ENCODE peak calls at places on chromosomes 7 and 10, in ten cellular contexts. T, L, S, Q, H, D, F, B, J and I are unnamed samples.

GRCh38 chr7:129262333-129262732 is 37.5 kb downstream of the AHCYL2 start:
- DNase-seq in Q (peak; percentile 15), T (no peak), B (no peak), D (no peak), J (no peak), H (no peak), L (no peak), F (no peak), S (no peak), I (no peak)

GRCh38 chr7:836429-836828 is 4.2 kb downstream of the SUN1 start:
- DNase-seq in F (peak; percentile 65), J (no peak), T (no peak), B (no peak), S (peak; percentile 8), H (no peak), D (no peak), L (no peak), Q (peak; percentile 63), I (no peak)

GRCh38 chr7:142188159-142188558 is 69.7 kb downstream of the PRSS58 start:
- DNase-seq in T (no peak), J (no peak), L (no peak), B (no peak), H (no peak), D (no peak), F (no peak), S (peak; percentile 32), Q (no peak), I (no peak)

GRCh38 chr10:101780818-101781654 is 2.2 kb downstream of the NPM3 start:
- DNase-seq in D (peak; percentile 80), T (peak; percentile 53), Q (peak; percentile 53), S (peak; percentile 73), H (peak; percentile 69), B (no peak), J (no peak), L (peak; percentile 90), F (peak; percentile 94), I (peak; percentile 53)

GRCh38 chr7:13981070-13981469 is 8.4 kb downstream of the ETV1 start:
- DNase-seq in H (no peak), B (peak; percentile 66), J (peak; percentile 23), Q (peak; percentile 99), S (no peak), D (no peak), F (peak; percentile 44), L (peak; percentile 88), T (no peak), I (no peak)

GRCh38 chr7:121083138-121083789 is 94.8 kb downstream of the CPED1 start:
- DNase-seq in L (peak; percentile 49), H (no peak), D (no peak), T (no peak), J (no peak), S (no peak), F (no peak), Q (peak; percentile 83), B (no peak), I (no peak)

GRCh38 chr10:62627985-62628384 is 176.5 kb upstream of the ADO start:
- DNase-seq in S (no peak), J (no peak), B (no peak), H (no peak), Q (peak; percentile 15), F (no peak), T (no peak), D (no peak), L (no peak), I (no peak)

GRCh38 chr7:68246189-68246633 is 1249.6 kb downstream of the TYW1 start:
- DNase-seq in F (no peak), S (no peak), D (peak; percentile 94), T (no peak), Q (no peak), B (no peak), J (no peak), L (peak; percentile 6), H (no peak), I (no peak)

GRCh38 chr7:43248961-43249807 is 136.7 kb downstream of the HECW1 start:
- DNase-seq in F (no peak), T (no peak), D (no peak), S (no peak), H (no peak), Q (peak; percentile 83), B (no peak), J (peak; percentile 16), L (no peak), I (no peak)

GRCh38 chr10:5609952-5610616 is 56.3 kb downstream of the ASB13 start:
- DNase-seq in Q (no peak), J (no peak), B (no peak), D (no peak), S (no peak), F (no peak), L (peak; percentile 66), T (no peak), H (no peak), I (no peak)
- H3K27ac ChIP-seq in Q (no peak overlapping the region), J (no peak overlapping the region), B (no peak overlapping the region), D (no peak overlapping the region), S (no peak overlapping the region), F (no peak overlapping the region), L (peak overlapping the region; percentile 92), T (no peak overlapping the region), H (no peak overlapping the region), I (no peak overlapping the region)

GRCh38 chr10:71546220-71546619 is 149.5 kb downstream of the CDH23 start:
- DNase-seq in H (no peak), L (no peak), T (no peak), F (no peak), S (no peak), B (no peak), D (no peak), J (no peak), Q (no peak), I (no peak)

GRCh38 chr10:71548494-71548846 is 151.8 kb downstream of the CDH23 start:
- DNase-seq in T (no peak), Q (no peak), B (no peak), F (no peak), D (no peak), H (no peak), S (peak; percentile 84), L (peak; percentile 30), J (no peak), I (no peak)

GRCh38 chr10:71547290-71547689 is 150.6 kb downstream of the CDH23 start:
- DNase-seq in T (no peak), H (no peak), B (no peak), S (no peak), F (no peak), Q (no peak), L (no peak), J (no peak), D (no peak), I (no peak)

GRCh38 chr10:71545001-71545400 is 148.3 kb downstream of the CDH23 start:
- DNase-seq in T (no peak), D (no peak), J (no peak), B (no peak), Q (no peak), L (no peak), S (no peak), F (no peak), H (no peak), I (no peak)

GRCh38 chr10:71547841-71548493 is 151.2 kb downstream of the CDH23 start:
- DNase-seq in B (peak; percentile 84), L (no peak), S (no peak), J (peak; percentile 68), Q (peak; percentile 35), F (no peak), H (no peak), D (no peak), T (peak; percentile 74), I (no peak)
- H3K27ac ChIP-seq in B (peak overlapping the region; percentile 40), L (no peak overlapping the region), S (no peak overlapping the region), J (no peak overlapping the region), Q (no peak overlapping the region), F (no peak overlapping the region), H (no peak overlapping the region), D (no peak overlapping the region), T (peak overlapping the region; percentile 76), I (no peak overlapping the region)

DNA sequence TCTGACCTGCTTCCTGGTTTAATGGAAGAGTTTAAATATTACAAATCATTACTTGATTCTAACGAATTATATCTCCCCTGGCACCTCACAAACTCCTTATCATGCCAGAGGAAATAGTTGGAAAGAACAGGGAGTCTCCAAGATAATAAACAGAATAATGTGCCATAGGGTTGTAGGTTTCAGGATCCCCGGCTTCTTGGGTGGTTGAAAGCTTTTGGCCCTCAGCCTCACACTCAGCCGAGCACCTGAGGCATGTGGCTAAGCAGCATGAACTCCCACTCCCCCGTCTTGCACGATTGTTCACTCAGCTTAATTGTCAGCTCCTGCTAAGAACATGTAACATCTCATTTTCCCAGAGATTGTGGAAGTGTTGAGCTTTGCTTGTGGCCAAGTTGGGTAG is 80.0 kb downstream of the FZD1 start:
- DNase-seq in S (no peak), B (no peak), Q (no peak), H (no peak), T (no peak), L (no peak), D (no peak), F (no peak), J (no peak), I (no peak)
- H3K27ac ChIP-seq in S (no peak overlapping the region), B (no peak overlapping the region), Q (no peak overlapping the region), H (no peak overlapping the region), T (no peak overlapping the region), L (no peak overlapping the region), D (no peak overlapping the region), F (no peak overlapping the region), J (no peak overlapping the region), I (no peak overlapping the region)

GRCh38 chr7:116582806-116583444 is 58.1 kb downstream of the CAV1 start:
- DNase-seq in L (no peak), F (no peak), H (no peak), S (no peak), J (peak; percentile 21), T (no peak), Q (peak; percentile 40), D (no peak), B (peak; percentile 62), I (no peak)

GRCh38 chr7:116579835-116580234 is 55.0 kb downstream of the CAV1 start:
- DNase-seq in S (no peak), D (no peak), F (no peak), B (no peak), H (no peak), Q (no peak), L (no peak), J (no peak), T (no peak), I (no peak)

GRCh38 chr7:116584721-116585120 is 59.9 kb downstream of the CAV1 start:
- DNase-seq in D (no peak), L (no peak), B (no peak), T (no peak), Q (no peak), S (no peak), J (no peak), H (no peak), F (no peak), I (no peak)

GRCh38 chr7:116583653-116584052 is 58.8 kb downstream of the CAV1 start:
- DNase-seq in S (no peak), B (no peak), H (no peak), L (no peak), Q (no peak), T (no peak), F (no peak), J (no peak), D (no peak), I (no peak)

DNA sequence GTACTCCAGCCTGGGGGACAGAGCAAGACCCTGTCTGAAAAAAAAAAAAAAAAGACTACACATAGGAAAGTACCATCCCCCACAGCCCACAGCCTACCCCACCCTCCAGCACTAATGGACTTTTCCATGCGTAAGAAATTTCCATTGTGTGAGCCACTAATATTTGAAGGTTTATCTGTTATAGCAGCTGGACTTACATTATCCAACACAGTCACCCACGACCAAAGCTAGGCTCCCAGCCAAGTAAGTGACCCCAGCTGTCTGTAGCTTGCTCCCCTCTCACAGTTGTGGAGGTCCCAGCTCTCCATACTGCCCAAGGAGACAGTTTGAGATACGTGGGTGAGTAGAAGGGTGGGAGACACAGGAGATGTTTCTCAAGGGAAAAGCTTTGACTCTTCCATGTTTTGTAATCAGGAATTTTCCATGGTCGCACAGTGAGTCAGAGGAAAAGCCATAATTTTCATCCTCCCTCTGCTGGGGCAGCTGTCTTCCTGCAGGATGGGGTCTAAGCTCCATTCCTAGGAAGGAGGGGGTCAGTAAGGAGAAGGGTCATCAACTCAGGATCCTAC is 57.4 kb downstream of the CAV1 start:
- DNase-seq in D (no peak), J (no peak), F (no peak), B (peak; percentile 25), T (no peak), H (no peak), L (peak; percentile 11), S (no peak), Q (peak; percentile 51), I (no peak)
- H3K27ac ChIP-seq in D (no peak overlapping the region), J (peak overlapping the region; percentile 52), F (peak overlapping the region; percentile 93), B (peak overlapping the region; percentile 75), T (peak overlapping the region; percentile 54), H (no peak overlapping the region), L (no peak overlapping the region), S (no peak overlapping the region), Q (peak overlapping the region; percentile 65), I (no peak overlapping the region)